ENCODE peak calls at places on chromosome 14, in five cellular contexts. N, E, R, G and S are unnamed samples.

GRCh38 chr14:23056257-23056955 is 914 bp downstream of the CDH24 start:
- DNase-seq in N (no peak), E (peak), R (peak), G (peak), S (no peak)

GRCh38 chr14:22850944-22851790 is 14.8 kb downstream of the MMP14 start:
- DNase-seq in N (no peak), E (no peak), R (no peak), G (peak), S (no peak)

GRCh38 chr14:32933623-32933942 is 5.1 kb upstream of the NPAS3 start:
- DNase-seq in N (no peak), E (no peak), R (no peak), G (no peak), S (no peak)

GRCh38 chr14:81303258-81303935 is 82.6 kb upstream of the GTF2A1 start:
- DNase-seq in N (no peak), E (peak), R (no peak), G (peak), S (no peak)

GRCh38 chr14:96277890-96278289 is 21.9 kb downstream of the BDKRB1 start:
- DNase-seq in N (no peak), E (no peak), R (no peak), G (no peak), S (no peak)

GRCh38 chr14:101519090-101519489 is 42.2 kb upstream of the DIO3 start:
- DNase-seq in N (no peak), E (no peak), R (no peak), G (no peak), S (no peak)

GRCh38 chr14:43356984-43357545 is 1150.0 kb downstream of the FSCB start:
- DNase-seq in N (no peak), E (no peak), R (no peak), G (no peak), S (no peak)

GRCh38 chr14:89681086-89682018 is 264.3 kb upstream of the FOXN3 start:
- DNase-seq in N (no peak), E (peak), R (no peak), G (peak), S (no peak)

GRCh38 chr14:36647827-36648753 is 13.6 kb upstream of the PAX9 start:
- DNase-seq in N (no peak), E (no peak), R (no peak), G (no peak), S (no peak)

GRCh38 chr14:68181395-68182326 is 362.1 kb downstream of the RAD51B start:
- DNase-seq in N (no peak), E (no peak), R (no peak), G (no peak), S (no peak)

GRCh38 chr14:103819503-103820307 is 27.7 kb downstream of the PPP1R13B start:
- DNase-seq in N (no peak), E (no peak), R (no peak), G (peak), S (no peak)

GRCh38 chr14:56874375-56874774 is 64.1 kb upstream of the OTX2 start:
- DNase-seq in N (no peak), E (peak), R (no peak), G (no peak), S (no peak)

GRCh38 chr14:34722723-34723545 is 8.5 kb upstream of the CFL2 start:
- DNase-seq in N (no peak), E (peak), R (peak), G (no peak), S (no peak)

GRCh38 chr14:90039253-90040010 is 22.4 kb upstream of the KCNK13 start:
- DNase-seq in N (no peak), E (no peak), R (no peak), G (no peak), S (no peak)

GRCh38 chr14:58718226-58718625 is 80.5 kb downstream of the DACT1 start:
- DNase-seq in N (no peak), E (no peak), R (no peak), G (no peak), S (no peak)

GRCh38 chr14:89371600-89371999 is 45.4 kb downstream of the FOXN3 start:
- DNase-seq in N (no peak), E (no peak), R (no peak), G (no peak), S (no peak)